ENCODE peak calls at places on chromosomes 16 and 17, in four cellular contexts. One of them, this sample, is unnamed.

GRCh38 chr17:42553866-42554249 is 1.1 kb downstream of the HSD17B1 start:
- DNase-seq in fibroblast of the conjunctiva: no peak
- DNase-seq in fibroblast of lung: no peak
- DNase-seq in activated gamma-delta T cell: no peak
- DNase-seq in this sample: no peak

GRCh38 chr17:80872999-80873951 is 118.4 kb upstream of the CHMP6 start:
- DNase-seq in fibroblast of the conjunctiva: no peak
- DNase-seq in activated gamma-delta T cell: no peak
- DNase-seq in fibroblast of lung: peak; percentile 33
- DNase-seq in this sample: peak; percentile 43

GRCh38 chr17:8124350-8125195 is 667 bp upstream of the HES7 start:
- DNase-seq in fibroblast of lung: peak; percentile 11
- DNase-seq in fibroblast of the conjunctiva: no peak
- DNase-seq in activated gamma-delta T cell: no peak
- DNase-seq in this sample: peak; percentile 65

GRCh38 chr16:76535-77272 is 1.3 kb upstream of the MPG start:
- DNase-seq in fibroblast of the conjunctiva: peak; percentile 75
- DNase-seq in fibroblast of lung: peak; percentile 86
- DNase-seq in activated gamma-delta T cell: no peak
- DNase-seq in this sample: peak; percentile 94

GRCh38 chr16:68447721-68448359 is 468 bp downstream of the SMPD3 start:
- DNase-seq in fibroblast of the conjunctiva: no peak
- DNase-seq in activated gamma-delta T cell: no peak
- DNase-seq in fibroblast of lung: no peak
- DNase-seq in this sample: no peak

GRCh38 chr16:88377961-88378360 is 4.8 kb upstream of the ZNF469 start:
- DNase-seq in fibroblast of lung: no peak
- DNase-seq in activated gamma-delta T cell: no peak
- DNase-seq in fibroblast of the conjunctiva: no peak
- DNase-seq in this sample: no peak

GRCh38 chr17:1714488-1714979 is 4.4 kb upstream of the TLCD2 start:
- DNase-seq in activated gamma-delta T cell: no peak
- DNase-seq in fibroblast of lung: peak; percentile 97
- DNase-seq in fibroblast of the conjunctiva: peak; percentile 98
- DNase-seq in this sample: peak; percentile 98

GRCh38 chr17:78748048-78748729 is 33.9 kb downstream of the CYTH1 start:
- DNase-seq in activated gamma-delta T cell: no peak
- DNase-seq in fibroblast of lung: no peak
- DNase-seq in fibroblast of the conjunctiva: no peak
- DNase-seq in this sample: no peak

GRCh38 chr17:43661699-43662431 is at the start of gene MEOX1:
- DNase-seq in activated gamma-delta T cell: no peak
- DNase-seq in fibroblast of the conjunctiva: peak; percentile 51
- DNase-seq in fibroblast of lung: peak; percentile 89
- DNase-seq in this sample: peak; percentile 66

GRCh38 chr16:8377864-8378263 is 212.4 kb downstream of the TMEM114 start:
- DNase-seq in fibroblast of lung: no peak
- DNase-seq in fibroblast of the conjunctiva: no peak
- DNase-seq in activated gamma-delta T cell: no peak
- DNase-seq in this sample: no peak

GRCh38 chr16:57175896-57176295 is 9.9 kb downstream of the PSME3IP1 start:
- DNase-seq in fibroblast of the conjunctiva: no peak
- DNase-seq in activated gamma-delta T cell: no peak
- DNase-seq in fibroblast of lung: peak; percentile 70
- DNase-seq in this sample: no peak

GRCh38 chr16:85310868-85311585 is 198.8 kb upstream of the CIBAR2 start:
- DNase-seq in fibroblast of lung: no peak
- DNase-seq in activated gamma-delta T cell: no peak
- DNase-seq in fibroblast of the conjunctiva: no peak
- DNase-seq in this sample: no peak

GRCh38 chr16:88618182-88618955 is 20.0 kb upstream of the IL17C start:
- DNase-seq in fibroblast of the conjunctiva: no peak
- DNase-seq in fibroblast of lung: no peak
- DNase-seq in activated gamma-delta T cell: no peak
- DNase-seq in this sample: no peak

GRCh38 chr17:11506635-11507034 is 91.6 kb upstream of the DNAH9 start:
- DNase-seq in activated gamma-delta T cell: no peak
- DNase-seq in fibroblast of the conjunctiva: no peak
- DNase-seq in fibroblast of lung: no peak
- DNase-seq in this sample: no peak

GRCh38 chr17:1724351-1724868 is at the start of gene WDR81:
- DNase-seq in fibroblast of the conjunctiva: peak; percentile 67
- DNase-seq in activated gamma-delta T cell: peak; percentile 81
- DNase-seq in fibroblast of lung: peak; percentile 81
- DNase-seq in this sample: peak; percentile 83

GRCh38 chr17:32504166-32504990 is 17.6 kb downstream of the CDK5R1 start:
- DNase-seq in fibroblast of lung: peak; percentile 59
- DNase-seq in fibroblast of the conjunctiva: no peak
- DNase-seq in activated gamma-delta T cell: no peak
- DNase-seq in this sample: no peak

GRCh38 chr17:40070895-40071719 is 8.3 kb downstream of the THRA start:
- DNase-seq in activated gamma-delta T cell: no peak
- DNase-seq in fibroblast of the conjunctiva: no peak
- DNase-seq in fibroblast of lung: no peak
- DNase-seq in this sample: no peak

This sample was measured in foreskin fibroblast.